ENCODE peak calls at places on chromosome 1, in six cellular contexts. B, N, C, Y, U and T are unnamed samples.

GRCh38 chr1:240226102-240226501 is 134.4 kb downstream of the FMN2 start:
- DNase-seq in B (no peak), N (no peak), C (no peak), Y (no peak), U (no peak), T (no peak)

GRCh38 chr1:152442291-152442690 is 28.2 kb upstream of the CRNN start:
- DNase-seq in B (no peak), N (no peak), C (no peak), Y (no peak), U (no peak), T (no peak)

GRCh38 chr1:48040122-48040521 is 42.9 kb upstream of the TRABD2B start:
- DNase-seq in B (no peak), N (no peak), C (no peak), Y (no peak), U (no peak), T (no peak)

GRCh38 chr1:10904396-10905358 is 107.8 kb upstream of the TARDBP start:
- DNase-seq in B (no peak), N (peak; percentile 48), C (peak; percentile 86), Y (no peak), U (no peak), T (no peak)

GRCh38 chr1:202018476-202019234 is 8.3 kb downstream of the ELF3 start:
- DNase-seq in B (peak; percentile 43), N (peak; percentile 82), C (no peak), Y (peak; percentile 81), U (no peak), T (peak; percentile 44)

GRCh38 chr1:1421147-1421906 is at the start of gene ANKRD65:
- DNase-seq in B (no peak), N (peak; percentile 71), C (peak; percentile 38), Y (no peak), U (no peak), T (peak; percentile 92)

GRCh38 chr1:31937300-31938183 is 626 bp downstream of the PTP4A2 start:
- DNase-seq in B (peak; percentile 63), N (peak; percentile 79), C (peak; percentile 89), Y (no peak), U (peak; percentile 84), T (peak; percentile 72)

GRCh38 chr1:97677702-97678101 is 243.1 kb downstream of the DPYD start:
- DNase-seq in B (no peak), N (no peak), C (no peak), Y (no peak), U (no peak), T (no peak)

GRCh38 chr1:246564839-246565750 is 966 bp downstream of the TFB2M start:
- DNase-seq in B (no peak), N (no peak), C (no peak), Y (no peak), U (no peak), T (no peak)

GRCh38 chr1:233281711-233282581 is 13.6 kb downstream of the PCNX2 start:
- DNase-seq in B (no peak), N (no peak), C (no peak), Y (no peak), U (no peak), T (no peak)

GRCh38 chr1:7454052-7454815 is 316.9 kb upstream of the VAMP3 start:
- DNase-seq in B (peak; percentile 50), N (peak; percentile 40), C (peak; percentile 77), Y (no peak), U (no peak), T (no peak)

GRCh38 chr1:232450626-232451025 is 179.3 kb downstream of the SIPA1L2 start:
- DNase-seq in B (no peak), N (no peak), C (no peak), Y (no peak), U (no peak), T (no peak)

GRCh38 chr1:155531624-155532023 is 31.0 kb downstream of the ASH1L start:
- DNase-seq in B (no peak), N (no peak), C (no peak), Y (no peak), U (no peak), T (no peak)

GRCh38 chr1:30042438-30043147 is 680.8 kb downstream of the MATN1 start:
- DNase-seq in B (no peak), N (no peak), C (no peak), Y (no peak), U (no peak), T (no peak)

GRCh38 chr1:187871177-187871576 is 1042.4 kb downstream of the PLA2G4A start:
- DNase-seq in B (no peak), N (no peak), C (peak; percentile 43), Y (no peak), U (no peak), T (no peak)

GRCh38 chr1:160739098-160739511 is at the start of gene SLAMF7:
- DNase-seq in B (no peak), N (peak; percentile 29), C (no peak), Y (no peak), U (no peak), T (no peak)

GRCh38 chr1:157000686-157001085 is 44.9 kb downstream of the ARHGEF11 start:
- DNase-seq in B (peak; percentile 71), N (no peak), C (no peak), Y (no peak), U (no peak), T (no peak)

GRCh38 chr1:43188106-43188505 is 16.0 kb downstream of the CFAP57 start:
- DNase-seq in B (no peak), N (no peak), C (no peak), Y (no peak), U (no peak), T (no peak)

GRCh38 chr1:17606826-17607440 is 67.4 kb downstream of the ARHGEF10L start:
- DNase-seq in B (peak; percentile 77), N (peak; percentile 75), C (peak; percentile 88), Y (peak; percentile 36), U (peak; percentile 72), T (peak; percentile 88)

GRCh38 chr1:110893908-110894490 is 21.1 kb downstream of the CD53 start:
- DNase-seq in B (no peak), N (no peak), C (no peak), Y (no peak), U (no peak), T (no peak)

GRCh38 chr1:233216009-233216408 is 79.5 kb downstream of the PCNX2 start:
- DNase-seq in B (peak; percentile 44), N (no peak), C (no peak), Y (no peak), U (no peak), T (no peak)

GRCh38 chr1:33898933-33899332 is 35.1 kb downstream of the HMGB4 start:
- DNase-seq in B (no peak), N (no peak), C (no peak), Y (no peak), U (no peak), T (no peak)

GRCh38 chr1:23809751-23810171 is 9.2 kb upstream of the GALE start:
- DNase-seq in B (peak; percentile 85), N (peak; percentile 78), C (peak; percentile 74), Y (peak; percentile 41), U (peak; percentile 47), T (peak; percentile 85)

GRCh38 chr1:152347116-152347728 is 12.6 kb downstream of the FLG2 start:
- DNase-seq in B (peak; percentile 58), N (no peak), C (peak; percentile 10), Y (peak; percentile 61), U (no peak), T (peak; percentile 28)

GRCh38 chr1:67645495-67646144 is 39.4 kb upstream of the GADD45A start:
- DNase-seq in B (no peak), N (no peak), C (no peak), Y (no peak), U (peak; percentile 50), T (peak; percentile 69)

GRCh38 chr1:225691377-225691776 is 38.5 kb upstream of the ENAH start:
- DNase-seq in B (no peak), N (no peak), C (no peak), Y (no peak), U (no peak), T (peak; percentile 44)

GRCh38 chr1:206716519-206717236 is 32.0 kb downstream of the MAPKAPK2 start:
- DNase-seq in B (no peak), N (no peak), C (no peak), Y (no peak), U (no peak), T (no peak)

GRCh38 chr1:212814989-212815388 is 23.3 kb downstream of the TATDN3 start:
- DNase-seq in B (no peak), N (no peak), C (peak; percentile 20), Y (no peak), U (no peak), T (no peak)

GRCh38 chr1:167631987-167632680 is 2.1 kb downstream of the RCSD1 start:
- DNase-seq in B (peak; percentile 49), N (no peak), C (no peak), Y (no peak), U (no peak), T (no peak)

GRCh38 chr1:184608581-184608980 is 146.1 kb downstream of the EDEM3 start:
- DNase-seq in B (no peak), N (no peak), C (no peak), Y (no peak), U (no peak), T (no peak)
- H3K27ac ChIP-seq in B (no peak overlapping the region), N (no peak overlapping the region), C (no peak overlapping the region), Y (no peak overlapping the region), U (peak overlapping the region; percentile 84), T (no peak overlapping the region)

DNA sequence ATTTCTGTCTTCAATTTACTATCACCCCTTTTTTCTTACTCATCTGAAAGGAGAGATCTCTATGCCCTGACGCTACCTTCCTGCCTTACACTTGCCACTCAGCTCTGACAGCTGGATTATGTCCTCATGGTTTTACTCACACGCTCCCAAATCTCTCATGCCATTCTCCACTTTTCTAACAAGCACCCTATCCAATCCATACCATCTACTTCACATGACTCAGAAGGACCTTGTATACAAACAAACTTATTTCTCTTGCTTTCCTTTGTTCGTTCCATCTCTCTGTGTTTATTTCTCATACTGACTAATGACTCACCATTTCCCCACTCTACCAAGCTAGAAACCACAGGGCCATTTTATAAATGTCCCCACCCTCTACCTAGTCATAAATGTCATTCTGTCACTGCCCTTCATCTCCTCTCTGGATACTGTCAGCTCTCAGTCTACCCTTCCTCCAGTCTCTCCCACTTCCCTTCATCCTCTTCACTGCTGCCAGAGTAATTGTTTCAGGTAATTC is 87.3 kb downstream of the USP24 start:
- DNase-seq in B (no peak), N (no peak), C (no peak), Y (no peak), U (no peak), T (peak; percentile 46)
- H3K36me3 ChIP-seq in B (peaks cover 11% of the 10 kb centered on the region), N (peaks cover 47% of the 10 kb centered on the region), C (peaks cover 89% of the 10 kb centered on the region), Y (peaks cover 44% of the 10 kb centered on the region), U (no peaks in the 10 kb centered on the region), T (peaks cover 87% of the 10 kb centered on the region)

GRCh38 chr1:27634166-27634981 is 611 bp downstream of the FGR start:
- DNase-seq in B (no peak), N (no peak), C (peak; percentile 58), Y (no peak), U (no peak), T (no peak)

GRCh38 chr1:27632387-27633297 is 2.3 kb downstream of the FGR start:
- DNase-seq in B (no peak), N (no peak), C (no peak), Y (no peak), U (no peak), T (no peak)

GRCh38 chr1:27633640-27634165 is 1.3 kb downstream of the FGR start:
- DNase-seq in B (no peak), N (no peak), C (no peak), Y (no peak), U (no peak), T (no peak)

GRCh38 chr1:27634982-27635362 is at the start of gene FGR:
- DNase-seq in B (no peak), N (peak; percentile 57), C (no peak), Y (no peak), U (no peak), T (no peak)

GRCh38 chr1:27633298-27633610 is 1.7 kb downstream of the FGR start:
- DNase-seq in B (no peak), N (no peak), C (no peak), Y (no peak), U (no peak), T (no peak)
- H3K4me1 ChIP-seq in B (no peaks in the 10 kb centered on the region), N (no peaks in the 10 kb centered on the region), C (no peaks in the 10 kb centered on the region), Y (peaks cover 6% of the 10 kb centered on the region), U (peaks cover 6% of the 10 kb centered on the region), T (peaks cover 5% of the 10 kb centered on the region)

GRCh38 chr1:205286335-205286950 is 35.1 kb downstream of the NUAK2 start:
- DNase-seq in B (no peak), N (no peak), C (no peak), Y (no peak), U (no peak), T (no peak)
- H3K27ac ChIP-seq in B (no peak overlapping the region), N (peak overlapping the region; percentile 15), C (peak overlapping the region; percentile 82), Y (no peak overlapping the region), U (peak overlapping the region; percentile 69), T (peak overlapping the region; percentile 68)